ENCODE peak calls at places on chromosome 7, in six cellular contexts. F is suprapubic skin, P is HCT116, U is endothelial cell of umbilical vein, B is GM23338, K is SK-N-SH. W is an unnamed sample.

GRCh38 chr7:115340828-115341227 is 418.9 kb downstream of the MDFIC start:
- DNase-seq in F (no peak), P (peak; percentile 47), U (peak; percentile 47), B (peak; percentile 20), K (no peak), W (no peak)

GRCh38 chr7:18087031-18087686 is 59.5 kb upstream of the PRPS1L1 start:
- DNase-seq in F (no peak), P (no peak), U (peak; percentile 20), B (peak; percentile 64), K (no peak), W (peak; percentile 77)

GRCh38 chr7:155090647-155091046 is 20.5 kb downstream of the HTR5A start:
- DNase-seq in F (no peak), P (no peak), U (no peak), B (no peak), K (no peak), W (no peak)

GRCh38 chr7:22569586-22570321 is 69.8 kb upstream of the STEAP1B start:
- DNase-seq in F (no peak), P (no peak), U (peak; percentile 61), B (no peak), K (no peak), W (no peak)

GRCh38 chr7:127751723-127752448 is 99.9 kb downstream of the SND1 start:
- DNase-seq in F (no peak), P (no peak), U (no peak), B (no peak), K (no peak), W (no peak)

GRCh38 chr7:11437987-11438386 is 394.0 kb downstream of the THSD7A start:
- DNase-seq in F (no peak), P (no peak), U (no peak), B (no peak), K (no peak), W (no peak)

GRCh38 chr7:1250901-1251300 is 18.2 kb downstream of the UNCX start:
- DNase-seq in F (no peak), P (no peak), U (no peak), B (no peak), K (no peak), W (no peak)

GRCh38 chr7:30992414-30992813 is 28.7 kb downstream of the GHRHR start:
- DNase-seq in F (no peak), P (no peak), U (no peak), B (no peak), K (no peak), W (peak; percentile 69)

DNA sequence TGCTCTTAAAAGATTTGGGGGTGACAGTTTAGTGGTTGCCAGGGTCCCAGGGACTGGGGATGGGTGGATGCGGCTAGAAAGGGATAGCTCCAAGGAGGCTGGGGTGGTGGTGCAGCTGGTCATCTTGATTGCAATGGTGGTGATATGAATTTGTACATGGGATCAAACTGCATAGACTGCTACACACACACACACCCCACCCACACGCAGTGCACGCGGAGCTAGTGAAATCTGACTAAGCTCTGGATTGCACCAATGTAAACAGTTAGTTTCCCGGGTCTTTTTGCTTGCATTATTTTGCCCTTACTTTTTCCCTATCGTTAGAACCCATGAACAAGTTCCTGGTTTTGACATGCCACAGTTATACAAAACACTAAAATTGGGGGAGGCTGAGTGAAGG is 11.0 kb downstream of the SMURF1 start:
- DNase-seq in F (no peak), P (no peak), U (no peak), B (no peak), K (no peak), W (no peak)
- TF ChIP-seq POLR2AphosphoS5 in F (no peak), P (no peak), U (no peak), B (no peak), K (no peak), W (no peak)

GRCh38 chr7:142091957-142092356 is 19.6 kb upstream of the MGAM2 start:
- DNase-seq in F (no peak), P (no peak), U (no peak), B (no peak), K (no peak), W (no peak)

GRCh38 chr7:142085428-142085827 is 26.1 kb upstream of the MGAM2 start:
- DNase-seq in F (no peak), P (no peak), U (no peak), B (no peak), K (no peak), W (no peak)

GRCh38 chr7:142083605-142084004 is 27.9 kb upstream of the MGAM2 start:
- DNase-seq in F (no peak), P (no peak), U (no peak), B (no peak), K (no peak), W (no peak)

GRCh38 chr7:142089035-142089434 is 22.5 kb upstream of the MGAM2 start:
- DNase-seq in F (no peak), P (no peak), U (no peak), B (peak; percentile 3), K (no peak), W (no peak)

GRCh38 chr7:142088022-142088714 is 23.4 kb upstream of the MGAM2 start:
- DNase-seq in F (no peak), P (no peak), U (no peak), B (no peak), K (no peak), W (no peak)
- TF ChIP-seq POLR2AphosphoS5 in F (no peak), P (no peak), U (no peak), B (no peak), K (no peak), W (no peak)

GRCh38 chr7:39615350-39615975 is 7.9 kb upstream of the RALA start:
- DNase-seq in F (no peak), P (no peak), U (peak; percentile 60), B (no peak), K (no peak), W (no peak)
- TF ChIP-seq POLR2AphosphoS5 in F (no peak), P (no peak), U (no peak), B (no peak), K (no peak), W (no peak)

DNA sequence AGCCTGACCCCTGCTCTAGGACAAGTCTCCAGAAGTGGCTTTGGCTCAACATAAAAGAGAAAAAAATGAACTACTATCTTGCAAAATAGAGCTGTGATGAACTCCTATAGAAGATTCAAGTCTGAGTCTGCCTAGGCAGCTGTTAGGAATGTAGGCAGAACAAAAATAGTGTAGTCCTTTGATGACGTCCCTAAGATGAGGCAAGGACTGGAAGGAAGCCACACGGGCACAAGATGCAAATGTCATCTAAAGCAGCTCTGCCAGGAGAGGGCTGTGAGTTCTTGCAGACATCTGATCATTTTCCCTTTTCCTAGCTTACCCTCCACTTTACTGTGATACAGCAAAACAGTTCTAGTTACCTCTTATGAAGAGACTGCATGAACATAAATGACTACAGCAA is 20.5 kb downstream of the ASNS start:
- DNase-seq in F (no peak), P (no peak), U (no peak), B (no peak), K (no peak), W (no peak)
- TF ChIP-seq POLR2AphosphoS5 in F (no peak), P (no peak), U (no peak), B (no peak), K (no peak), W (no peak)

GRCh38 chr7:148151778-148152177 is 438.8 kb upstream of the C7orf33 start:
- DNase-seq in F (no peak), P (no peak), U (no peak), B (no peak), K (no peak), W (no peak)

GRCh38 chr7:148156248-148156647 is 434.3 kb upstream of the C7orf33 start:
- DNase-seq in F (no peak), P (no peak), U (no peak), B (no peak), K (no peak), W (no peak)

GRCh38 chr7:148155826-148156225 is 434.7 kb upstream of the C7orf33 start:
- DNase-seq in F (no peak), P (no peak), U (no peak), B (no peak), K (no peak), W (no peak)

GRCh38 chr7:148149730-148150129 is 440.8 kb upstream of the C7orf33 start:
- DNase-seq in F (no peak), P (no peak), U (no peak), B (no peak), K (no peak), W (no peak)

GRCh38 chr7:148153611-148154010 is 437.0 kb upstream of the C7orf33 start:
- DNase-seq in F (no peak), P (no peak), U (no peak), B (no peak), K (peak; percentile 48), W (peak; percentile 29)
- TF ChIP-seq POLR2AphosphoS5 in F (no peak), P (no peak), U (no peak), B (no peak), K (no peak), W (no peak)

GRCh38 chr7:74173074-74173473 is 1.1 kb upstream of the EIF4H start:
- DNase-seq in F (no peak), P (no peak), U (no peak), B (peak; percentile 46), K (no peak), W (no peak)

GRCh38 chr7:74173491-74173865 is 678 bp upstream of the EIF4H start:
- DNase-seq in F (no peak), P (no peak), U (no peak), B (no peak), K (no peak), W (no peak)

GRCh38 chr7:74175270-74175803 is 1.2 kb downstream of the EIF4H start:
- DNase-seq in F (no peak), P (no peak), U (peak; percentile 38), B (no peak), K (no peak), W (no peak)

GRCh38 chr7:74173866-74174605 is at the start of gene EIF4H:
- DNase-seq in F (peak; percentile 97), P (peak; percentile 86), U (peak; percentile 96), B (peak; percentile 95), K (peak; percentile 100), W (peak; percentile 100)

GRCh38 chr7:74174606-74175082 is 488 bp downstream of the EIF4H start:
- DNase-seq in F (peak; percentile 78), P (no peak), U (peak; percentile 69), B (peak; percentile 65), K (peak; percentile 85), W (peak; percentile 47)
- TF ChIP-seq POLR2AphosphoS5 in F (no peak), P (no peak), U (no peak), B (no peak), K (no peak), W (no peak)

DNA sequence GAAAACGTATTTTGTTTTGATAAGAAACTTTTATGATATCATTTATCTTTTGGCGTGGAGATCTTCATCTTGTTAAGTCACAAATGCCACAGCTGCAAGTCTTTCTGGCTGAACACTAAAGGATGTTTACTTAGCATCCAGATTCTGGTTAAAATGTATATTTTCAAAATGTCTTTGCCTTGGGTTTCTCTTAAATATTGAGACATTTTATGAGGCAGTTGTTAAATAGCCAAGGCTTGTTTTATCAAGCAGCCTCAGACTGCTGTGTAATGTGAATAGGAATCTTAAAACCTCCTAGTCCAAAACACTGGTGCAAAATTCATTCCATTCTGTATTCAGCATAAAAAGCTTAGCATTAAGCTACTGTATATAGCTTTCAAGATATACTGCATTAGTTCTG is 136.3 kb upstream of the FZD1 start:
- DNase-seq in F (no peak), P (no peak), U (no peak), B (no peak), K (no peak), W (no peak)
- TF ChIP-seq POLR2AphosphoS5 in F (no peak), P (no peak), U (no peak), B (no peak), K (no peak), W (no peak)

W was measured in upper lobe of left lung.